ENCODE peak calls at places on chromosome 19, in seven cellular contexts. O is aorta; N is RWPE2; S is activated CD4-positive, alpha-beta T cell treated with anti-CD3 and anti-CD28 coated beads for 36 hours; J is right cardiac atrium; V is activated naive CD8-positive, alpha-beta T cell treated with anti-CD3 and anti-CD28 coated beads, Interleukin-2, amount 50 U/mL, for 24 hours; X is stimulated activated naive CD8-positive, alpha-beta T cell treated with anti-CD3 and anti-CD28 coated beads, Interleukin-15, amount 100 ng/mL, for 72 hours. R is an unnamed sample.

GRCh38 chr19:48552406-48553322 is 692 bp downstream of the SULT2B1 start:
- ATAC-seq in O (no peak), N (no peak), S (no peak), J (no peak), V (no peak), X (no peak), R (no peak)

GRCh38 chr19:35139618-35139943 is 957 bp downstream of the FXYD1 start:
- ATAC-seq in O (no peak), N (no peak), S (no peak), J (no peak), V (no peak), X (no peak), R (no peak)

GRCh38 chr19:46404039-46404883 is 9.1 kb downstream of the CCDC8 start:
- ATAC-seq in O (peak; percentile 72), N (peak; percentile 62), S (no peak), J (peak; percentile 64), V (peak; percentile 13), X (peak; percentile 39), R (peak; percentile 50)

GRCh38 chr19:47036233-47036651 is 12.2 kb downstream of the TMEM160 start:
- ATAC-seq in O (peak; percentile 39), N (peak; percentile 18), S (no peak), J (peak; percentile 24), V (peak; percentile 8), X (peak; percentile 30), R (peak; percentile 40)

GRCh38 chr19:43351998-43352746 is 1.3 kb upstream of the CD177 start:
- ATAC-seq in O (no peak), N (no peak), S (no peak), J (no peak), V (no peak), X (no peak), R (no peak)

GRCh38 chr19:54158812-54159351 is 639 bp downstream of the LENG1 start:
- ATAC-seq in O (no peak), N (no peak), S (no peak), J (no peak), V (no peak), X (no peak), R (no peak)

GRCh38 chr19:29404951-29405727 is 120.7 kb upstream of the VSTM2B start:
- ATAC-seq in O (peak; percentile 33), N (peak; percentile 43), S (no peak), J (peak; percentile 68), V (no peak), X (no peak), R (peak; percentile 67)

GRCh38 chr19:41882568-41883462 is at the start of gene ARHGEF1:
- ATAC-seq in O (peak; percentile 23), N (peak; percentile 1), S (no peak), J (peak; percentile 34), V (no peak), X (no peak), R (no peak)

GRCh38 chr19:14349426-14349825 is 31.8 kb upstream of the ADGRE5 start:
- ATAC-seq in O (no peak), N (no peak), S (no peak), J (no peak), V (no peak), X (no peak), R (no peak)

GRCh38 chr19:19316082-19316481 is 4.2 kb downstream of the SUGP1 start:
- ATAC-seq in O (no peak), N (no peak), S (no peak), J (no peak), V (no peak), X (no peak), R (no peak)

GRCh38 chr19:2700660-2701360 is 1.7 kb downstream of the GNG7 start:
- ATAC-seq in O (no peak), N (no peak), S (no peak), J (no peak), V (no peak), X (no peak), R (no peak)

GRCh38 chr19:44142014-44142523 is 715 bp downstream of the ZNF234 start:
- ATAC-seq in O (peak; percentile 38), N (peak; percentile 10), S (peak; percentile 17), J (peak; percentile 20), V (peak; percentile 17), X (no peak), R (no peak)

R was measured in gastroesophageal sphincter.